ENCODE peak calls at places on chromosomes 3 and 15, in seven cellular contexts. I is AG04450; B is neural crest cell; T is AG09319; L is cardiac fibroblast; Y is nephron progenitor cell; Z is CD8-positive, alpha-beta T cell. R is an unnamed sample.

GRCh38 chr3:30319713-30320112 is 286.7 kb upstream of the TGFBR2 start:
- DNase-seq in I (no peak), B (peak), T (no peak), L (peak), Y (no peak), Z (peak), R (no peak)

GRCh38 chr15:36156855-36157521 is 422.4 kb upstream of the CDIN1 start:
- DNase-seq in I (no peak), B (no peak), T (no peak), L (peak), Y (no peak), Z (no peak), R (no peak)

GRCh38 chr3:129366312-129366831 is 62.1 kb downstream of the EFCAB12 start:
- DNase-seq in I (no peak), B (no peak), T (no peak), L (no peak), Y (no peak), Z (no peak), R (peak)

GRCh38 chr3:14791343-14791945 is 27.3 kb upstream of the FGD5 start:
- DNase-seq in I (no peak), B (peak), T (no peak), L (peak), Y (peak), Z (peak), R (peak)

GRCh38 chr3:136919799-136920580 is 37.8 kb upstream of the IL20RB start:
- DNase-seq in I (no peak), B (no peak), T (no peak), L (peak), Y (no peak), Z (no peak), R (no peak)

GRCh38 chr3:12440927-12441326 is 43.4 kb upstream of the TSEN2 start:
- DNase-seq in I (peak), B (no peak), T (peak), L (peak), Y (no peak), Z (no peak), R (no peak)

GRCh38 chr3:47399531-47400270 is 18.9 kb downstream of the PTPN23 start:
- DNase-seq in I (no peak), B (no peak), T (no peak), L (no peak), Y (no peak), Z (no peak), R (no peak)

GRCh38 chr3:188026191-188026968 is 127.6 kb upstream of the LPP start:
- DNase-seq in I (no peak), B (no peak), T (no peak), L (no peak), Y (peak), Z (no peak), R (no peak)

GRCh38 chr15:72206677-72207000 is 9.1 kb upstream of the GRAMD2A start:
- DNase-seq in I (no peak), B (no peak), T (no peak), L (no peak), Y (no peak), Z (no peak), R (no peak)

GRCh38 chr3:172692751-172693310 is 18.0 kb downstream of the NCEH1 start:
- DNase-seq in I (no peak), B (no peak), T (no peak), L (no peak), Y (no peak), Z (no peak), R (no peak)

GRCh38 chr3:22989716-22990115 is 213.4 kb upstream of the UBE2E2 start:
- DNase-seq in I (no peak), B (no peak), T (no peak), L (no peak), Y (no peak), Z (no peak), R (no peak)

GRCh38 chr3:13776253-13777050 is 103.4 kb downstream of the WNT7A start:
- DNase-seq in I (no peak), B (no peak), T (no peak), L (no peak), Y (no peak), Z (no peak), R (no peak)

GRCh38 chr3:171874251-171874679 is 31.1 kb downstream of the TMEM212 start:
- DNase-seq in I (peak), B (no peak), T (peak), L (peak), Y (no peak), Z (no peak), R (no peak)

GRCh38 chr3:24493951-24494615 is 567 bp downstream of the THRB start:
- DNase-seq in I (no peak), B (peak), T (no peak), L (peak), Y (peak), Z (no peak), R (peak)

GRCh38 chr3:52769786-52770445 is 824 bp downstream of the NEK4 start:
- DNase-seq in I (no peak), B (no peak), T (no peak), L (no peak), Y (no peak), Z (no peak), R (no peak)

GRCh38 chr3:150414273-150414672 is 6.2 kb downstream of the TSC22D2 start:
- DNase-seq in I (no peak), B (no peak), T (no peak), L (peak), Y (no peak), Z (no peak), R (no peak)

GRCh38 chr3:95334461-95334860 is 1271.6 kb downstream of the NSUN3 start:
- DNase-seq in I (no peak), B (no peak), T (no peak), L (no peak), Y (no peak), Z (no peak), R (no peak)

GRCh38 chr3:13654330-13655073 is 105.6 kb downstream of the FBLN2 start:
- DNase-seq in I (no peak), B (peak), T (no peak), L (no peak), Y (no peak), Z (peak), R (no peak)

GRCh38 chr3:82055792-82056191 is 294.3 kb upstream of the GBE1 start:
- DNase-seq in I (no peak), B (no peak), T (no peak), L (no peak), Y (no peak), Z (no peak), R (no peak)

GRCh38 chr3:106114220-106114619 is 245.4 kb upstream of the CBLB start:
- DNase-seq in I (no peak), B (no peak), T (no peak), L (peak), Y (no peak), Z (no peak), R (no peak)

GRCh38 chr3:37751537-37751936 is 110.1 kb upstream of the CTDSPL start:
- DNase-seq in I (no peak), B (no peak), T (no peak), L (no peak), Y (no peak), Z (no peak), R (no peak)

GRCh38 chr3:133938770-133939495 is 43.3 kb upstream of the RAB6B start:
- DNase-seq in I (no peak), B (no peak), T (no peak), L (peak), Y (no peak), Z (no peak), R (peak)

GRCh38 chr3:101509276-101509675 is 3.7 kb downstream of the SENP7 start:
- DNase-seq in I (no peak), B (no peak), T (no peak), L (no peak), Y (no peak), Z (no peak), R (no peak)

GRCh38 chr3:20575153-20575552 is 389.1 kb upstream of the SGO1 start:
- DNase-seq in I (peak), B (no peak), T (no peak), L (peak), Y (no peak), Z (no peak), R (no peak)

GRCh38 chr3:47612879-47613278 is 34.2 kb upstream of the CSPG5 start:
- DNase-seq in I (no peak), B (no peak), T (no peak), L (no peak), Y (no peak), Z (no peak), R (no peak)

GRCh38 chr15:39887211-39887610 is 32.9 kb downstream of the GPR176 start:
- DNase-seq in I (no peak), B (no peak), T (no peak), L (no peak), Y (no peak), Z (no peak), R (no peak)

GRCh38 chr3:190617185-190617584 is 103.3 kb downstream of the IL1RAP start:
- DNase-seq in I (no peak), B (no peak), T (no peak), L (no peak), Y (no peak), Z (no peak), R (no peak)

GRCh38 chr3:31953091-31953490 is 28.0 kb downstream of the OSBPL10 start:
- DNase-seq in I (no peak), B (no peak), T (no peak), L (no peak), Y (no peak), Z (no peak), R (no peak)

GRCh38 chr3:156978471-156978961 is 152.4 kb downstream of the LEKR1 start:
- DNase-seq in I (no peak), B (no peak), T (no peak), L (no peak), Y (no peak), Z (no peak), R (no peak)

GRCh38 chr3:45939341-45939771 is 3.9 kb upstream of the CXCR6 start:
- DNase-seq in I (no peak), B (no peak), T (no peak), L (no peak), Y (no peak), Z (no peak), R (no peak)

GRCh38 chr3:193040836-193041672 is 123.4 kb upstream of the MB21D2 start:
- DNase-seq in I (peak), B (no peak), T (peak), L (peak), Y (no peak), Z (no peak), R (no peak)

GRCh38 chr3:133268772-133269171 is 131.1 kb upstream of the BFSP2 start:
- DNase-seq in I (no peak), B (no peak), T (no peak), L (no peak), Y (no peak), Z (no peak), R (no peak)

GRCh38 chr3:148333091-148333490 is 364.6 kb upstream of the AGTR1 start:
- DNase-seq in I (no peak), B (no peak), T (no peak), L (no peak), Y (no peak), Z (no peak), R (no peak)

GRCh38 chr15:83556068-83556467 is 97.9 kb upstream of the ADAMTSL3 start:
- DNase-seq in I (no peak), B (no peak), T (no peak), L (no peak), Y (no peak), Z (no peak), R (no peak)

GRCh38 chr15:33086500-33087141 is 107.9 kb downstream of the FMN1 start:
- DNase-seq in I (no peak), B (no peak), T (peak), L (peak), Y (no peak), Z (no peak), R (no peak)

GRCh38 chr3:95272791-95273190 is 1209.9 kb downstream of the NSUN3 start:
- DNase-seq in I (no peak), B (no peak), T (no peak), L (no peak), Y (no peak), Z (no peak), R (no peak)

GRCh38 chr3:196127308-196128040 is 45.6 kb upstream of the TFRC start:
- DNase-seq in I (no peak), B (no peak), T (no peak), L (no peak), Y (no peak), Z (peak), R (no peak)

GRCh38 chr3:178966299-178967183 is 105.1 kb downstream of the ZMAT3 start:
- DNase-seq in I (no peak), B (no peak), T (peak), L (peak), Y (no peak), Z (no peak), R (no peak)

GRCh38 chr3:172918165-172918564 is 167.6 kb downstream of the ECT2 start:
- DNase-seq in I (no peak), B (no peak), T (no peak), L (peak), Y (no peak), Z (no peak), R (no peak)

DNA sequence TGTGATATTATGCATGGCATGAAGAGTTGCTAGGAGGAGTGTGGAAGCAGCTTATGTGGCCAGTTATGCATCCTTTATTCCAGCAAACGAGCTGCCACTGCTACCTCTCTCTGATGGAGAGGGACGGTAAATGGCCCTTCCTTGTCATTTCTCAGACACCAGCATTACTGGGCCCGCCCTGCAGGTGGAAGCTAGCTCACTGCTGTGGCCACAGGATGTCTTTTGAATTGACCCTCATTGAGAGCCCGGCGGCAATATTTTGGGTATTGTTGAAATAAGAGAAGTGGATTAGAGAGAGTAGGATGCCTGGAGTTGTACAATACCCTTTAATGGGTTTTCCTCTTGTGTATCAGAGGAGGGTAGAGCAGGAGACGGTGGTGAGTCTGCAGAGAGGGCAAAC is 1.5 kb downstream of the MINAR1 start:
- DNase-seq in I (no peak), B (no peak), T (no peak), L (no peak), Y (peak), Z (no peak), R (no peak)
- TF ChIP-seq CTCF in I (no peak), B (peak), T (no peak), L (no peak), Y (no peak), Z (no peak), R (no peak)

GRCh38 chr3:107664614-107665013 is 141.9 kb downstream of the BBX start:
- DNase-seq in I (no peak), B (no peak), T (no peak), L (no peak), Y (no peak), Z (no peak), R (no peak)
- TF ChIP-seq CTCF in I (no peak), B (peak), T (no peak), L (peak), Y (no peak), Z (no peak), R (peak)

GRCh38 chr3:123740391-123740822 is 143.7 kb downstream of the MYLK start:
- DNase-seq in I (no peak), B (no peak), T (no peak), L (no peak), Y (no peak), Z (no peak), R (no peak)
- TF ChIP-seq CTCF in I (no peak), B (no peak), T (no peak), L (no peak), Y (no peak), Z (no peak), R (no peak)

DNA sequence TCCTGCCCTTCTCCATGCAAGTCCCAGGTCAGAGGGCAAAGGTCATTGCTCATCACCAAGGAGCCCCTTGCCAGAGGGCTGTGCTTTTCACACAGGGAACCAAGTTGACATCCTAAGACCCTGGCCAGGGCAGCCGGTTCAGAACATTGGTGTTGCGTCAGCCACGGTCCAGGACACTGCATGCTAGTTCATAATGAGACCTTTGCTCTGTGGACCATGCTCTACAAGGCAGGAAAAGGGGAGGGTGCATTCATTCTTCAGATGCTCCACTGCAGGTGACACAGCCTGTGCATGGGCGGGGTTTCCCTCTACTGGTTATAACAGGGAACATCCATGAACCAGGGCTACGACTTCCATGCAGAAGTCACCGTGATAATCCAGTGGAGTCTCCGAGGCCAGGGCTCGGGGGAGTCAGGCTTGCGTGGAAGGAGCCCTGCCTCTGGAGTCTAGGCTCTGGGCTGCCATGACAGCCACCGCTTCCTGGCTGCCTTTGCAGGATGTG is 81.6 kb downstream of the OCA2 start:
- DNase-seq in I (no peak), B (no peak), T (no peak), L (no peak), Y (no peak), Z (no peak), R (no peak)
- TF ChIP-seq CTCF in I (no peak), B (peak), T (no peak), L (no peak), Y (no peak), Z (no peak), R (peak)

GRCh38 chr3:71005797-71006321 is 577.7 kb downstream of the FOXP1 start:
- DNase-seq in I (no peak), B (no peak), T (no peak), L (peak), Y (no peak), Z (no peak), R (no peak)
- TF ChIP-seq CTCF in I (no peak), B (no peak), T (no peak), L (no peak), Y (no peak), Z (no peak), R (no peak)

GRCh38 chr15:96477227-96477626 is 146.7 kb downstream of the NR2F2 start:
- DNase-seq in I (no peak), B (no peak), T (no peak), L (no peak), Y (no peak), Z (no peak), R (no peak)
- TF ChIP-seq CTCF in I (no peak), B (no peak), T (no peak), L (no peak), Y (no peak), Z (no peak), R (no peak)

GRCh38 chr15:45026646-45027045 is 3.7 kb downstream of the SORD start:
- DNase-seq in I (no peak), B (no peak), T (no peak), L (peak), Y (no peak), Z (no peak), R (no peak)

GRCh38 chr15:45027220-45027619 is 4.2 kb downstream of the SORD start:
- DNase-seq in I (no peak), B (no peak), T (no peak), L (no peak), Y (no peak), Z (no peak), R (no peak)

GRCh38 chr15:45021331-45021730 is 1.7 kb upstream of the SORD start:
- DNase-seq in I (no peak), B (no peak), T (no peak), L (no peak), Y (no peak), Z (no peak), R (no peak)

GRCh38 chr15:45023659-45024320 is 795 bp downstream of the SORD start:
- DNase-seq in I (no peak), B (no peak), T (no peak), L (peak), Y (no peak), Z (no peak), R (no peak)

DNA sequence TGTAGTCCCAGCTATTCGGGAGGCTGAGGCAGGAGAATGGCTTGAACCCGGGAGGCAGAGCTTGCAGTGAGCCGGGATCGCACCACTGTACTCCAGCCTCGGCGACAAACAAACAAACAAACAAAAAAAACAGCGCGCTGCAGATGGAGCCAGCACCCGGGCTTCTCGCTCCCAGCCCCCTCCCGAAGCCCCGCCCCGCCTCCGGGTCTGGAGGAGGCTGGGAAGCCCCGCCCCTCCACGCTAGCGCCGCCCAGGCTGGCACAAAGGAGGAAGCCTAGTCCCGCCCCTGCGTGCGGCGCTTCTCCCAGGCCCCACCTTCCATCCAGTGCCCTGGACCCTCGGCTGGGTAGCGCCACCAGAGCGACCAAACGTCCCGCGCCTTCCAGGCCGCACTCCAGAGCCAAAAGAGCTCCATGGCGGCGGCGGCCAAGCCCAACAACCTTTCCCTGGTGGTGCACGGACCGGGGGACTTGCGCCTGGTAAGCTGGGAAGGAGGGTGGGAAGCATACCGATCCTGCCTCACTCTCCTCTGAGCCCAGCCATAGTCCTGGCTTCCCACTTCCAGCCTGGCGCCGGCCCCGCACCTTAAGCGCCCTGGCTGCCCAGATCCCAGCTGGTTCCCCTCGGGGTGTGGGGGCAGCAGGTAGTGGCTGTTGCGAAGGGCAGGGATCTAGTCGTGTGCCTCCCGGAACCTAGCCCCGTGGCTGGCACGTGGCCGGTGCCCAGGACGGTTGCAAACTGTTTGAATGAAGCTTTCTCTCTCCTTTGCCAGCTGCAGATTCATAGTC is at the start of gene SORD:
- DNase-seq in I (peak), B (peak), T (peak), L (peak), Y (peak), Z (peak), R (peak)
- TF ChIP-seq CTCF in I (no peak), B (no peak), T (no peak), L (no peak), Y (no peak), Z (no peak), R (peak)